ENCODE peak calls at places on chromosomes 7 and 10, in ten cellular contexts. A, H, M, K, B, O, P, N, E and Q are unnamed samples.

GRCh38 chr7:132181946-132182685 is 394.2 kb downstream of the PLXNA4 start:
- DNase-seq in A (no peak), H (no peak), M (no peak), K (no peak), B (no peak), O (no peak), P (no peak), N (no peak), E (no peak), Q (no peak)

GRCh38 chr10:93280121-93280698 is 201.9 kb downstream of the MYOF start:
- DNase-seq in A (no peak), H (no peak), M (no peak), K (no peak), B (no peak), O (no peak), P (no peak), N (no peak), E (no peak), Q (no peak)

GRCh38 chr7:27096756-27097514 is 1.1 kb upstream of the HOXA1 start:
- DNase-seq in A (no peak), H (no peak), M (no peak), K (peak; percentile 42), B (no peak), O (peak; percentile 12), P (no peak), N (no peak), E (no peak), Q (peak; percentile 16)

GRCh38 chr7:111510584-111511378 is 51.5 kb downstream of the IMMP2L start:
- DNase-seq in A (no peak), H (no peak), M (no peak), K (no peak), B (no peak), O (no peak), P (no peak), N (no peak), E (no peak), Q (no peak)

GRCh38 chr7:70836946-70837345 is 295.0 kb upstream of the GALNT17 start:
- DNase-seq in A (no peak), H (no peak), M (no peak), K (no peak), B (no peak), O (no peak), P (no peak), N (no peak), E (no peak), Q (no peak)

GRCh38 chr7:371119-371778 is 81.3 kb downstream of the FOXL3 start:
- DNase-seq in A (no peak), H (no peak), M (no peak), K (no peak), B (peak; percentile 27), O (peak; percentile 3), P (no peak), N (peak; percentile 48), E (no peak), Q (no peak)

GRCh38 chr10:122553341-122553740 is 7.2 kb upstream of the DMBT1 start:
- DNase-seq in A (peak; percentile 16), H (no peak), M (no peak), K (no peak), B (no peak), O (no peak), P (no peak), N (no peak), E (peak; percentile 17), Q (no peak)

GRCh38 chr10:89783406-89783805 is 82.0 kb downstream of the KIF20B start:
- DNase-seq in A (peak; percentile 51), H (no peak), M (no peak), K (peak; percentile 40), B (no peak), O (no peak), P (no peak), N (no peak), E (peak; percentile 19), Q (no peak)

GRCh38 chr7:102991540-102992214 is 78.9 kb downstream of the LRRC17 start:
- DNase-seq in A (peak; percentile 89), H (no peak), M (peak; percentile 92), K (peak; percentile 97), B (peak; percentile 72), O (no peak), P (no peak), N (peak; percentile 60), E (peak; percentile 96), Q (no peak)

DNA sequence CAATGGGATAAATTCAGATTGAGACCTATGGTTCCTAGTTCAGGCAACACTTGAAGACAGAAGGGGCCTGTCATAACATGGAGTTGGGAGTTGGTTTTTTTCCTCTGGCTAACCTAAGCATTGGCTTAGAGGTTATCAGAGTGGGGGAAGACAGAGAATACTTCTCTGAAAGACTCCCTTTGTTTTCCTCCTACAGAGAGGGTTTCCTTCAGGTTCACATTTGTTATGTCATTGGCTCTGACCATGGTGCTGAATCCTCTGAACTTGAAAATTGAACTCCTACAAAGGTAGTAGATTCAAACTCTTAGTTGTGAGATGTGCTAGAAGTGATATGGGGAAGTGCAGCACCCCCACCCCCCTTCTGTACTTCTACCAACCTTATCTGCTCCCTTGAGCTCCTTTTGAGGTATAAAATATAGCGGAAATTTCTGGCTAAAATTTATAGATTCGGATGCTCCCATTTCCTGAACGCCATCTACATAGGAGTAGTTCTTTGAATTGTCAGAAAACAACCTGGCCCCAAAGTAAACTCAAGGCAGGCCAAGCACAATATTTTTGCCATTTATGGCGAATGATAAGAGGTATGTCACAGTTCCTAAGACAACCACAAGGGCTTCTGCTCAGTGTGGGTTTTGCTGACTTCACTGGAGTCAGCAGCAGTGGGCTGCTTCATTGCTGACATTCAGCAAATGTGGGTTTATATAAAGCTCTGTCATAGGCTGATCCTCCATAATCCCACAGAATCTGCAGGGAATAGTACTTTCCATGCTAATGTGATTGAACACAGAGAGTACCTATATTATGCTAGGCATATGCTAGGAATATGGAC is 131.6 kb upstream of the KLF14 start:
- DNase-seq in A (peak; percentile 44), H (peak; percentile 43), M (no peak), K (peak; percentile 62), B (no peak), O (peak; percentile 13), P (no peak), N (peak; percentile 58), E (peak; percentile 55), Q (no peak)
- TF ChIP-seq CTCF in A (peak; percentile 26), H (no peak), M (no peak), K (peak; percentile 19), B (no peak), O (peak; percentile 9), P (no peak), N (no peak), E (peak; percentile 27), Q (no peak)

GRCh38 chr10:27252267-27253000 is 11.8 kb upstream of the ACBD5 start:
- DNase-seq in A (peak; percentile 73), H (no peak), M (no peak), K (peak; percentile 35), B (peak; percentile 79), O (no peak), P (peak; percentile 81), N (peak; percentile 78), E (peak; percentile 72), Q (peak; percentile 92)
- H3K4me3 ChIP-seq in A (peak overlapping the region; percentile 48), H (no peak overlapping the region), M (peak overlapping the region; percentile 42), K (peak overlapping the region; percentile 55), B (peak overlapping the region; percentile 65), O (no peak overlapping the region), P (peak overlapping the region; percentile 70), N (peak overlapping the region; percentile 58), E (peak overlapping the region; percentile 71), Q (peak overlapping the region; percentile 70)

GRCh38 chr7:44885394-44886317 is at the start of gene PURB:
- DNase-seq in A (peak; percentile 96), H (peak; percentile 95), M (peak; percentile 93), K (peak; percentile 98), B (peak; percentile 96), O (peak; percentile 96), P (peak; percentile 96), N (peak; percentile 98), E (peak; percentile 96), Q (peak; percentile 97)
- TF ChIP-seq CTCF in A (no peak), H (no peak), M (no peak), K (no peak), B (no peak), O (no peak), P (no peak), N (no peak), E (no peak), Q (no peak)

GRCh38 chr10:128124813-128125403 is 1.3 kb downstream of the MKI67 start:
- DNase-seq in A (no peak), H (peak; percentile 24), M (no peak), K (no peak), B (no peak), O (peak; percentile 22), P (no peak), N (no peak), E (no peak), Q (peak; percentile 14)
- H3K4me3 ChIP-seq in A (no peak overlapping the region), H (peak overlapping the region; percentile 70), M (peak overlapping the region; percentile 87), K (peak overlapping the region; percentile 75), B (peak overlapping the region; percentile 59), O (peak overlapping the region; percentile 92), P (no peak overlapping the region), N (peak overlapping the region; percentile 82), E (peak overlapping the region; percentile 72), Q (peak overlapping the region; percentile 98)

GRCh38 chr10:35808344-35808743 is 166.2 kb upstream of the FZD8 start:
- DNase-seq in A (no peak), H (no peak), M (no peak), K (no peak), B (no peak), O (no peak), P (no peak), N (no peak), E (no peak), Q (no peak)
- TF ChIP-seq CTCF in A (no peak), H (no peak), M (no peak), K (no peak), B (no peak), O (no peak), P (no peak), N (no peak), E (no peak), Q (no peak)

GRCh38 chr7:30849565-30849964 is 62.1 kb upstream of the AQP1 start:
- DNase-seq in A (no peak), H (no peak), M (no peak), K (no peak), B (no peak), O (no peak), P (no peak), N (no peak), E (no peak), Q (no peak)
- H3K4me3 ChIP-seq in A (no peak overlapping the region), H (no peak overlapping the region), M (no peak overlapping the region), K (no peak overlapping the region), B (no peak overlapping the region), O (no peak overlapping the region), P (no peak overlapping the region), N (no peak overlapping the region), E (no peak overlapping the region), Q (no peak overlapping the region)